ENCODE peak calls at places on chromosomes 11 and 22, in nine cellular contexts. O is CD8-positive, alpha-beta T cell; T is Daoy; W is HS-5; K is germinal center; I is osteocyte; L is H1; G is CD8-positive, alpha-beta memory T cell; M is pancreas. F is an unnamed sample.

GRCh38 chr11:38814670-38815069 is 2216.6 kb upstream of the RAG2 start:
- DNase-seq in W (peak; percentile 92), O (no peak), G (no peak), L (no peak), T (peak; percentile 5), I (no peak), K (no peak), M (no peak), F (no peak)

GRCh38 chr11:9574806-9575530 is 1.5 kb downstream of the WEE1 start:
- DNase-seq in I (no peak), T (peak; percentile 76), O (no peak), M (no peak), K (peak; percentile 16), L (peak; percentile 47), W (peak; percentile 71), G (no peak), F (peak; percentile 85)

GRCh38 chr22:35649026-35649553 is 844 bp downstream of the APOL6 start:
- DNase-seq in K (no peak), M (no peak), W (no peak), G (no peak), L (no peak), I (peak; percentile 34), T (no peak), O (no peak), F (no peak)

GRCh38 chr22:47233316-47234243 is 471.1 kb downstream of the TBC1D22A start:
- DNase-seq in W (no peak), O (no peak), L (no peak), K (no peak), G (no peak), M (no peak), I (peak; percentile 73), T (no peak), F (no peak)

GRCh38 chr11:34926101-34926830 is 9.8 kb downstream of the PDHX start:
- DNase-seq in L (no peak), I (no peak), K (peak; percentile 10), O (no peak), G (peak; percentile 36), W (peak; percentile 49), T (peak; percentile 37), M (no peak), F (no peak)

GRCh38 chr11:59611570-59612565 is 3.7 kb downstream of the OSBP start:
- DNase-seq in T (no peak), M (no peak), O (no peak), I (no peak), K (no peak), L (no peak), W (no peak), G (no peak), F (no peak)

GRCh38 chr11:126920833-126921232 is 79.7 kb downstream of the KIRREL3 start:
- DNase-seq in M (no peak), L (peak; percentile 50), W (no peak), O (no peak), K (no peak), T (no peak), G (no peak), I (no peak), F (no peak)

GRCh38 chr11:61129608-61130523 is 27.6 kb downstream of the CD5 start:
- DNase-seq in K (peak; percentile 95), G (peak; percentile 81), I (peak; percentile 95), W (peak; percentile 46), O (peak; percentile 93), L (peak; percentile 98), M (peak; percentile 95), T (peak; percentile 92), F (peak; percentile 87)

GRCh38 chr11:133796043-133796795 is 49.1 kb downstream of the SPATA19 start:
- DNase-seq in L (no peak), I (no peak), W (no peak), M (no peak), T (no peak), G (no peak), K (no peak), O (no peak), F (no peak)

GRCh38 chr11:7239877-7240276 is 11.8 kb upstream of the SYT9 start:
- DNase-seq in I (no peak), M (no peak), O (no peak), K (no peak), G (no peak), T (no peak), L (no peak), W (no peak), F (no peak)